ENCODE peak calls at places on chromosomes 4 and X, in five cellular contexts. S is GM12878, M is tibial nerve, F is A549, G is H1. P is an unnamed sample.

GRCh38 chr4:118967393-118967792 is 78.7 kb downstream of the SYNPO2 start:
- DNase-seq in S (no peak), M (peak; percentile 37), F (no peak), G (no peak), P (no peak)

GRCh38 chrX:776061-776460 is 145.5 kb downstream of the SHOX start:
- DNase-seq in S (no peak), F (no peak), G (no peak), M (no peak), P (no peak)

GRCh38 chr4:8776366-8776765 is 95.3 kb downstream of the HMX1 start:
- DNase-seq in G (no peak), S (no peak), F (no peak), M (no peak), P (no peak)

GRCh38 chr4:150570862-150571261 is 11.1 kb upstream of the MAB21L2 start:
- DNase-seq in F (no peak), G (no peak), M (no peak), S (no peak), P (no peak)

GRCh38 chr4:105154576-105154975 is 7.9 kb downstream of the TET2 start:
- DNase-seq in S (no peak), M (no peak), G (no peak), F (no peak), P (no peak)

GRCh38 chrX:17718649-17719165 is 18.6 kb upstream of the SCML1 start:
- DNase-seq in G (no peak), M (no peak), F (no peak), S (no peak), P (no peak)

GRCh38 chr4:156792462-156793085 is 179.0 kb downstream of the PDGFC start:
- DNase-seq in F (no peak), G (no peak), S (no peak), M (no peak), P (no peak)

GRCh38 chr4:129829373-129829772 is 733.4 kb downstream of the C4orf33 start:
- DNase-seq in S (no peak), F (no peak), M (no peak), G (no peak), P (no peak)

GRCh38 chr4:140186651-140187315 is 32.8 kb upstream of the MAML3 start:
- DNase-seq in F (peak; percentile 22), G (no peak), S (no peak), M (no peak), P (no peak)

GRCh38 chr4:169005453-169006099 is 4.5 kb downstream of the CBR4 start:
- DNase-seq in F (no peak), M (no peak), S (no peak), G (no peak), P (no peak)
- TF ChIP-seq CTCF in F (peak; percentile 41), M (peak; percentile 8), S (peak; percentile 22), G (no peak), P (peak; percentile 16)

GRCh38 chrX:133856819-133857218 is 128.6 kb downstream of the GPC3 start:
- DNase-seq in F (no peak), S (no peak), G (no peak), M (no peak), P (no peak)

GRCh38 chrX:133859860-133860259 is 125.5 kb downstream of the GPC3 start:
- DNase-seq in S (no peak), M (peak; percentile 44), G (no peak), F (no peak), P (no peak)

GRCh38 chrX:133859336-133859735 is 126.1 kb downstream of the GPC3 start:
- DNase-seq in F (no peak), M (no peak), G (no peak), S (no peak), P (no peak)

GRCh38 chrX:133852837-133853236 is 132.6 kb downstream of the GPC3 start:
- DNase-seq in S (no peak), G (no peak), F (no peak), M (no peak), P (no peak)

DNA sequence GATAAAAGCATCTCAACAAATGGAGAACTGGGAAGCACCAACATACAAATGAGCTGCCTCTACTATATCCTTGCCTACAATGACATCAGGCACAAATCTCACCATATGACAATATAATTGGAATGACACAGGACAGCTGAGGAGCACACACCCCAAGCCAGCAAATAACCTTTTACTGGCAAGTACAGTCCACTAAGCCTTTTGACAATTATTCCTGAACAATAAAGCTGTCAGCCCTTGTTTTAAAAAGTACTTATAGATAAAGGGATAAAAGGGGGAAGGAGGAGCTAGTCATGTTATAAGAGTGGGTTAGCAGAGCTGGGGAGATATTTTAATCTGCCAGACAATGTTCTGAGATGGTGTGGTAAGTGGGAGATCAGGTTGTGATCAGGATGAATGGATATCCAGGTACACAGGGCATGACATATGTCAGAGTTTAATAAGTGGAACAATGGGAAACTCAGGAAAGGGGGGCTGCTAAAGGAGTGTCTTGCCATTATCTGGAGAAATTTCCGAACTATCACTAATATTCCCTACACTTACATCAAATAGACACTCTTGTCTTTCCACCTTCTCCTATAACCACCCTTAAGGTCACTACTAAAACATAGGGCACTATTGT is 127.6 kb downstream of the GPC3 start:
- DNase-seq in G (no peak), S (no peak), M (no peak), F (no peak), P (no peak)
- TF ChIP-seq EP300 in G (no peak), S (no peak), M (no peak), F (no peak), P (no peak)

GRCh38 chrX:49199906-49200771 is at the start of gene SYP:
- DNase-seq in S (no peak), M (peak; percentile 74), F (peak; percentile 81), G (peak; percentile 88), P (peak; percentile 91)
- TF ChIP-seq POLR2A in S (peak; percentile 92), M (peak; percentile 65), F (peak; percentile 90), G (no peak), P (no peak)

GRCh38 chr4:108492816-108493595 is 127.4 kb upstream of the RPL34 start:
- DNase-seq in M (no peak), F (no peak), G (peak; percentile 79), S (no peak), P (no peak)
- TF ChIP-seq CTCF in M (no peak), F (no peak), G (peak; percentile 87), S (peak; percentile 63), P (no peak)

DNA sequence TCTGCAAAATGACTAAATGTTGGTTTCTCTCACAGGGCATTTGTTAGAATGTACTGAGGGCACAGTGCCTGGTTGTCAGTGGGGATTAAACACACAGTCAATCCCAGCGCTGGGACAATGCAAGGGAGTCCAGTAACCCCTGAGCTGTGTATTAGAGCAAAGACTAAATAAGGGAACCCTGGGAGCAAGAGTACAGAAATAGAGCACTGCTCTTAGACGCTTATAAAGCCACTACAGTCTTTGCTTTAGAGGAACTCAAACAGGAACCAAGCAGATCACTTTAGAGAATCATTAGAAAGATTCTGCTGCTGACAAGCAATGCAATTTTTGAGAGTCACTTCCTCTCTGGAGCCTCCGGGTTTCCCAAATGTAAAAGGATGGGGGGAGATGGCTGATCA is 137.9 kb upstream of the CPEB2 start:
- DNase-seq in F (no peak), M (no peak), S (no peak), G (no peak), P (no peak)
- TF ChIP-seq EP300 in F (no peak), M (no peak), S (no peak), G (no peak), P (no peak)

GRCh38 chr4:139176299-139177048 is 544 bp downstream of the ELF2 start:
- DNase-seq in F (peak; percentile 35), S (no peak), G (peak; percentile 89), M (peak; percentile 77), P (peak; percentile 93)
- TF ChIP-seq POLR2A in F (no peak), S (peak; percentile 49), G (peak; percentile 43), M (peak; percentile 79), P (no peak)

DNA sequence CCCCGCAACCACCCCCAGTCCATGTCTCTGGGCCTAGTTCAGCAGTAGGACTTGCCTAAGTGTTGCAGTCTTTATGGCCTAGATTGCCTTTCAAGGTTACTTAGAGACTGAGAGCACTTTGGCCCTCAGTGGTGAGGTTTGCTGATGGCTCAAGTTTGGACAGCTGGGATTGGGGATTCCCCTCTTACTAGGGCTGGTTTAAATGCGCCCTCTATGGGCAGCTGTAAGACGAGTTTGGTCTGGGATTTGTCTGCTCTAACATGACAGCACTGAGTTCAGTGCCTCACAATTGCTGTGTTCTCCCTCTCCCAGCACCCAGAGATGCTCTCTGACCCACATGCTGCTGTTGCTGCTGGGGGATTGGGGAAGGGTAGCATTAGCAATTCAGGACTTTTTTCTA is 23.1 kb downstream of the DACH2 start:
- DNase-seq in S (no peak), F (no peak), G (peak; percentile 44), M (no peak), P (no peak)
- TF ChIP-seq CTCF in S (peak; percentile 40), F (no peak), G (peak; percentile 59), M (no peak), P (no peak)